ENCODE peak calls at places on chromosomes 5 and 9, in eight cellular contexts. E, R, B, D, S, O, X and P are unnamed samples.

GRCh38 chr5:145697251-145698016 is 137.7 kb downstream of the PRELID2 start:
- DNase-seq in E (no peak), R (peak), B (peak), D (peak), S (no peak), O (peak), X (no peak), P (peak)

GRCh38 chr9:121021294-121021693 is 28.8 kb downstream of the C5 start:
- DNase-seq in E (no peak), R (no peak), B (no peak), D (no peak), S (no peak), O (no peak), X (no peak), P (no peak)

GRCh38 chr5:125198270-125198974 is 452.0 kb upstream of the ZNF608 start:
- DNase-seq in E (peak), R (peak), B (peak), D (peak), S (peak), O (peak), X (no peak), P (peak)

GRCh38 chr9:97668485-97668884 is 28.7 kb downstream of the XPA start:
- DNase-seq in E (no peak), R (no peak), B (no peak), D (no peak), S (no peak), O (no peak), X (no peak), P (no peak)

GRCh38 chr5:80516826-80517225 is 28.9 kb downstream of the FAM151B start:
- DNase-seq in E (no peak), R (no peak), B (peak), D (no peak), S (no peak), O (peak), X (no peak), P (peak)

GRCh38 chr5:135266975-135267374 is 132.1 kb downstream of the MACROH2A1 start:
- DNase-seq in E (no peak), R (no peak), B (no peak), D (no peak), S (no peak), O (peak), X (no peak), P (no peak)

GRCh38 chr5:14061106-14061505 is 82.0 kb upstream of the TRIO start:
- DNase-seq in E (no peak), R (no peak), B (no peak), D (no peak), S (no peak), O (no peak), X (no peak), P (no peak)

GRCh38 chr5:131112424-131112823 is 52.6 kb downstream of the HINT1 start:
- DNase-seq in E (no peak), R (no peak), B (no peak), D (no peak), S (no peak), O (no peak), X (no peak), P (no peak)

GRCh38 chr5:40404613-40405012 is 275.1 kb upstream of the PTGER4 start:
- DNase-seq in E (no peak), R (no peak), B (no peak), D (no peak), S (no peak), O (no peak), X (no peak), P (no peak)

GRCh38 chr5:154081246-154081645 is 42.5 kb downstream of the MFAP3 start:
- DNase-seq in E (no peak), R (no peak), B (no peak), D (no peak), S (no peak), O (no peak), X (no peak), P (no peak)

GRCh38 chr9:121222524-121223171 is 21.0 kb upstream of the RAB14 start:
- DNase-seq in E (no peak), R (no peak), B (peak), D (peak), S (no peak), O (peak), X (no peak), P (peak)

GRCh38 chr5:33795532-33795931 is 96.3 kb downstream of the ADAMTS12 start:
- DNase-seq in E (no peak), R (no peak), B (no peak), D (no peak), S (no peak), O (no peak), X (no peak), P (no peak)

GRCh38 chr5:61768692-61769281 is 436.7 kb downstream of the ZSWIM6 start:
- DNase-seq in E (no peak), R (peak), B (peak), D (peak), S (no peak), O (peak), X (no peak), P (peak)

GRCh38 chr9:87771251-87772006 is 45.5 kb downstream of the CTSL start:
- DNase-seq in E (no peak), R (no peak), B (no peak), D (no peak), S (peak), O (no peak), X (no peak), P (no peak)

GRCh38 chr9:37327553-37327952 is 94.9 kb upstream of the GRHPR start:
- DNase-seq in E (no peak), R (no peak), B (no peak), D (no peak), S (no peak), O (no peak), X (no peak), P (no peak)

DNA sequence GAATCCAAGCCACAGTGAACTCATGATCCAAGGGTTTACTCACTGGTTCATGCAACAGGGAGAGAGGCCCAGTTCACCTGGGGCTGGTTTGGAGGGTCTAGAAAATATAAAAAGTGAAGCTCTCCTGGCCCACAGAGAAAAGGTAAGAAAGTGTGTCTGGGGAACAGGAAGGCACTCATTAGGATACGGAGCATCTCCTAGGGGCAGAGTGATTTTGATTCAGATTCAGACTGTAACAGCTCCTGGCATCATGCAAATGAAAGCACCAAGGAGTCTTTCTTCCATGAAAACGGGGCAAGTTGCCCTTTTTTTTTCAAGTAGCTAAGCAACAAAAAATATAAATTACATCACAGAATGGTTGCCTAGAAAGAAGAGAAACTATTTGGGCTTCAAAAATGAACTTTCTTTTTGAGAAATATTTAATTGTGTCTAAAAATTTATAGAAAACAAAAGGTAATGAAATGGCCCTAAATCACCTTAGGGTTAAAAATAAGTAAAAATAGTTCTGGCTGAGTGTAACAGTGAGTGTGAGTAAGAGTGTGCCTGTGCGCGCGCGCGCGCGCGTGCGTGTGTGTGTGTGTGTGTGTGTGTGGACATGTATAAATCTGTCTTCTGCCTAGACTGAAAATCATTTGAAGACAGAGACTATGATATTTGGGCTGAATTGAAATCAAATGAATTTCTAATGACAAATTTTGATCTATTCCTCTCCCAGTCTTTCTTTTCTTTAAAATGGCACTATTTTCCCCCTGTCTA is 177.8 kb upstream of the ZNF462 start:
- DNase-seq in E (no peak), R (no peak), B (no peak), D (no peak), S (no peak), O (no peak), X (no peak), P (no peak)
- TF ChIP-seq CTCF in E (no peak), R (no peak), B (no peak), D (no peak), S (no peak), O (no peak), X (no peak), P (no peak)

DNA sequence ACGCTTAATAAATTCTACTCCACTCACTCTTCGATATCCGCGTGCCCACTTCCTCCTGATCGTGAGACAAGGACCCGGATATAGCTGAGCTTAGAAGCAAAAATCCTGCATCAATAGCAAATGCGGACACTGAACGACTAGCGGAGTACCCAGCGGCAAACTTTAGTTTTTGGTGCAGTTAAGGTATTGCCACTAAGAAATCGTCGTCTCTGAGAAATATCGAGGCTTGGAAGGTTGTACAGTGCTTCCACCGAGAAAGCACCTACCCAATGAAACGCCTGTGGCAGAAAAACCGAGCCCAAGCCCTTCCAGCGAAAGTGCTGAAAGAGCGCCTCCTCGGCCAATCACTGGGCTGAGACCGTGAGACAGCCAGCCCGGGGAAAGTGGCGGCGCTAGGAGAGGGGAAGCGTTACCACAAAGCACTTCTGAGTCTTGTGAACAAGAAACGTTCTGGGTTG is 32.2 kb downstream of the ANXA2R start:
- DNase-seq in E (no peak), R (peak), B (peak), D (peak), S (peak), O (peak), X (peak), P (peak)
- TF ChIP-seq CTCF in E (no peak), R (no peak), B (peak), D (no peak), S (no peak), O (no peak), X (no peak), P (no peak)

DNA sequence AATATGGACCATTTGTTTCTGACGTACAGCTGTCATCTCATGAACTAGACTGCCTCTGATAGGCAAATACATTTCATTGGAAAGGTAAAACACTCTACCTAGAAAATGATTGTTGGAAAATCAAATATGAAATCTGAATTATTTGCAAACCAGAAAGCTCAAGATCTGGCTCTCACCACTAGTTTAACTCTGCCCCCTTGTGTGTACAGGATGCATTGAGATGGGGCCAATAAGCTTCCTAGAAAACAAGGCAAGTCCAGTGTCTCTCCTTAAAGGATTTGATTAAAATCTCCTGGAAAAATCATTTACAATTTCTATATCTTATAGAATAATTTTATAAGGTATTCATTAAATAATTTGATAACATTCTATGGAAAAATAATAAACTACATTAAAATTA is 311.9 kb upstream of the ANKH start:
- DNase-seq in E (no peak), R (no peak), B (peak), D (peak), S (no peak), O (peak), X (no peak), P (peak)
- TF ChIP-seq CTCF in E (no peak), R (no peak), B (peak), D (peak), S (peak), O (peak), X (no peak), P (peak)

GRCh38 chr9:124412228-124412575 is 3.0 kb downstream of the PSMB7 start:
- DNase-seq in E (no peak), R (no peak), B (peak), D (no peak), S (no peak), O (no peak), X (no peak), P (peak)

GRCh38 chr9:124411514-124412227 is 3.6 kb downstream of the PSMB7 start:
- DNase-seq in E (no peak), R (no peak), B (peak), D (no peak), S (no peak), O (peak), X (no peak), P (peak)

GRCh38 chr9:124414612-124415011 is 630 bp downstream of the PSMB7 start:
- DNase-seq in E (no peak), R (no peak), B (no peak), D (no peak), S (no peak), O (no peak), X (no peak), P (no peak)

GRCh38 chr9:124409410-124409809 is 5.8 kb downstream of the PSMB7 start:
- DNase-seq in E (no peak), R (no peak), B (no peak), D (no peak), S (no peak), O (no peak), X (no peak), P (no peak)

DNA sequence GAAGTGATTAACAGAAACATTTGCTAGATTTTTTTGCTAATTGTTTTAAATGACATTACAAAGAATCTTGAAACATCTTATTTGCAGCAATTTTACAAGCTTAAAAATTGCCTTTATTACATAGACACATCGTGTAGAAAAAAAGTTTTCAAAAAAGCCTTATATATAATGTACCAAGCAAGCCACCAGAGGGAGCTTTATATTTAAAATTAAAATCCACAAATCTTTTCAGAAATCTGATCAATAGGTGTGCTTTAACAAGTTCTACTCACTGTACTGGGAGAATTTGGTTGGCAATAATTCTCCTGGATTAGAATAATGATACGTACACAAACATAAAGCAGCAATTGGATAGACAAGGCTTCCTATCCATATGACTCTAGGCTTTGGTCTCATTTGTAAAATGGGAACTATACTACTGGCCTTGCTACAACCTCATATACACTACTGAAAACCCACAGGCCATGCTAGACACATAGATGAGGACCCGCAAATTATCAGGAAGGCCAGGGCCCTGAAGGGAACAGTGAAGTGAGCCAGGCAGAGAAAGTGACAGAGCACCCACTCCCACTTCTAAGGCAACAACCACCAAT is 4.8 kb downstream of the PSMB7 start:
- DNase-seq in E (no peak), R (no peak), B (no peak), D (no peak), S (no peak), O (no peak), X (no peak), P (no peak)
- TF ChIP-seq CTCF in E (no peak), R (no peak), B (no peak), D (peak), S (no peak), O (peak), X (no peak), P (peak)

GRCh38 chr9:90107021-90107771 is 502.4 kb downstream of the GADD45G start:
- DNase-seq in E (no peak), R (peak), B (peak), D (no peak), S (peak), O (no peak), X (no peak), P (peak)
- TF ChIP-seq CTCF in E (no peak), R (no peak), B (no peak), D (no peak), S (no peak), O (no peak), X (no peak), P (no peak)